ENCODE peak calls at places on chromosomes 2 and 18, in ten cellular contexts. Y is bronchial epithelial cell; X is stimulated activated CD4-positive, alpha-beta T cell treated with anti-CD3 and anti-CD28 coated beads, Interleukin-4, amount 100 ng/mL, for 4 hours; L is uterus; P is cardiac muscle cell; R is stimulated activated CD8-positive, alpha-beta memory T cell treated with anti-CD3 and anti-CD28 coated beads, Interleukin-15, amount 100 ng/mL, for 24 hours; E is ACHN; C is KBM-7; I is islet precursor cell; K is NCI-H1930. W is an unnamed sample.

GRCh38 chr2:30238143-30238800 is 6.9 kb downstream of the LBH start:
- DNase-seq in L (peak), I (peak), E (no peak), R (no peak), X (no peak), C (no peak), P (no peak), K (no peak), Y (no peak), W (no peak)

GRCh38 chr2:191051825-191052778 is 38.1 kb upstream of the STAT1 start:
- DNase-seq in E (peak), P (peak), L (no peak), I (no peak), X (no peak), Y (peak), R (no peak), C (peak), K (no peak), W (peak)

GRCh38 chr2:154375625-154376020 is 322.9 kb upstream of the KCNJ3 start:
- DNase-seq in I (no peak), X (no peak), K (peak), L (no peak), R (no peak), Y (peak), C (peak), P (peak), E (peak), W (peak)

GRCh38 chr18:13625843-13626543 is 100.4 kb downstream of the FAM210A start:
- DNase-seq in P (no peak), X (no peak), R (no peak), I (no peak), L (no peak), C (no peak), E (no peak), Y (no peak), K (no peak), W (no peak)

GRCh38 chr18:39660141-39660540 is 2094.5 kb upstream of the CELF4 start:
- DNase-seq in K (no peak), Y (peak), P (no peak), C (no peak), L (no peak), R (no peak), I (no peak), X (no peak), E (no peak), W (no peak)

GRCh38 chr2:51413726-51414125 is 381.8 kb upstream of the NRXN1 start:
- DNase-seq in E (no peak), C (no peak), K (no peak), L (no peak), Y (no peak), X (no peak), I (no peak), R (no peak), P (no peak), W (no peak)

GRCh38 chr18:44473394-44474066 is 207.2 kb upstream of the SETBP1 start:
- DNase-seq in L (no peak), Y (peak), E (no peak), C (no peak), I (no peak), K (no peak), P (no peak), X (no peak), R (no peak), W (no peak)

GRCh38 chr18:50074404-50074803 is 120.5 kb downstream of the MYO5B start:
- DNase-seq in X (no peak), Y (no peak), C (no peak), I (no peak), L (no peak), E (no peak), R (no peak), K (no peak), P (no peak), W (no peak)